ENCODE peak calls at places on chromosome 19, in seven cellular contexts. U is body of pancreas; V is CD8-positive, alpha-beta T cell; G is GM06990; N is breast epithelium; T is cardiac muscle cell; J is uterus. A is an unnamed sample. For H3K27me3, the result is how much of the 10 kb centered on the place peaks cover.

GRCh38 chr19:50770888-50771287 is 624 bp downstream of the GPR32 start:
- DNase-seq in T (no peak), U (no peak), N (no peak), V (no peak), J (no peak), G (no peak), A (no peak)

GRCh38 chr19:57888107-57888493 is 737 bp downstream of the ZNF814 start:
- DNase-seq in G (no peak), J (no peak), V (no peak), T (peak), N (no peak), U (no peak), A (no peak)

GRCh38 chr19:36151144-36152051 is 849 bp downstream of the COX7A1 start:
- DNase-seq in J (peak), U (peak), V (no peak), T (no peak), N (no peak), G (no peak), A (peak)

GRCh38 chr19:2607712-2608601 is 94.5 kb downstream of the GNG7 start:
- DNase-seq in V (peak), N (no peak), J (no peak), T (no peak), U (no peak), G (peak), A (peak)

GRCh38 chr19:36030264-36031148 is 2.2 kb downstream of the CLIP3 start:
- DNase-seq in G (no peak), T (no peak), J (no peak), U (no peak), N (no peak), V (no peak), A (no peak)

GRCh38 chr19:51123381-51124186 is 1.1 kb upstream of the SIGLEC9 start:
- DNase-seq in T (no peak), G (no peak), V (peak), J (no peak), U (no peak), N (no peak), A (peak)

GRCh38 chr19:35797663-35798062 is 15.0 kb downstream of the PRODH2 start:
- DNase-seq in V (no peak), U (no peak), J (no peak), G (no peak), N (no peak), T (peak), A (no peak)

GRCh38 chr19:28727133-28727834 is 485.7 kb downstream of the UQCRFS1 start:
- DNase-seq in J (no peak), U (peak), V (no peak), N (no peak), T (peak), G (peak), A (no peak)

GRCh38 chr19:2259331-2259730 is 3.1 kb upstream of the JSRP1 start:
- DNase-seq in G (no peak), T (no peak), U (no peak), N (no peak), V (no peak), J (no peak), A (no peak)

GRCh38 chr19:53977991-53978731 is 13.3 kb upstream of the CACNG6 start:
- DNase-seq in V (peak), N (no peak), T (peak), J (peak), U (no peak), G (no peak), A (no peak)

GRCh38 chr19:49497047-49497789 is 984 bp downstream of the RPS11 start:
- DNase-seq in V (peak), T (peak), U (no peak), J (no peak), N (no peak), G (no peak), A (no peak)

GRCh38 chr19:30158893-30159245 is 213.3 kb upstream of the ZNF536 start:
- DNase-seq in U (no peak), N (no peak), G (no peak), T (no peak), V (no peak), J (no peak), A (no peak)

GRCh38 chr19:46748325-46749109 is 2.3 kb upstream of the STRN4 start:
- DNase-seq in U (peak), G (no peak), J (no peak), T (peak), V (peak), N (no peak), A (peak)

GRCh38 chr19:43625918-43626579 is 6.6 kb upstream of the ZNF428 start:
- DNase-seq in N (no peak), G (no peak), J (no peak), V (no peak), U (no peak), T (peak), A (no peak)

DNA sequence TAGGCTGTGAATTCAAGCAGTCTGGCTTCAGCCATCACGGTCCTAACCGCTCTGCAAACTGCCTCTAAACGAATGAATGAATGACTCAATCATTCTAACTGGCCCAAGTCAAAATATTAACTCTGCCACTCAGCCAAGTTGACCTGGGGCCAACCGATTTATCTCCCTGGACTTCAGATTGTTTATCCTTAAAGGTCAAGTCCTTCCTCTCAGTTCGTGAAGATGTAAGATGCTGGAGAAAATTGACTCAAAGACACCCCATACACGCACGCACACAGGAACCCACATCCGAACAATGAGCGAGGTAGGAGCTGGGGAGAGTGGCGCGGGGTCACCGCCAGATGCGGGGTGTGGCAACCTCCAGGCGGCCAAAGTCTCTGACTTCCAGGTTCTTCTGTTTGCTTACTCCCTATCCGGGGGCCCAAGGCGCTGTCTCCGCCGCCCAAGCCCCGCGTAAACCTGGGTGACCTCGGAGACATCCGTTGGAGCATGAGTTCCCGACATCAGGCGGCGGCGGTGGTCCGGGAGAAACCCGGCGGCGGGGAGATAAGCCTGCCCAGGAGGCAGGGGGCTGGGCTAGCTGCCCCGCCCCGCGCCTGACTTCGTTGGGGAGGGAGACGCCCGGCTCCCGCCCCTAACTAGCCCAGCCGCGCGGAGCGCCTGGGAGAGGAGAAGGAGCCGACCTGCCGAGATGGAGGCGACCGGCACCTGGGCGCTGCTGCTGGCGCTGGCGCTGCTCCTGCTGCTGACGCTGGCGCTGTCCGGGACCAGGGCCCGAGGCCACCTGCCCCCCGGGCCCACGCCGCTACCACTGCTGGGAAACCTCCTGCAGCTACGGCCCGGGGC is at the start of gene CYP2S1:
- DNase-seq in N (no peak), T (peak), G (no peak), V (no peak), J (no peak), U (no peak), A (no peak)
- H3K27me3 ChIP-seq in N (under half), T (under half), G (under half), V (under half), J (under half), U (under half), A (half or more)

GRCh38 chr19:12788682-12789097 is 2.6 kb upstream of the JUNB start:
- DNase-seq in G (peak), N (no peak), V (no peak), T (peak), U (peak), J (peak), A (peak)
- TF ChIP-seq CTCF in G (peak), N (no peak), V (no peak), T (no peak), U (no peak), J (no peak), A (no peak)

DNA sequence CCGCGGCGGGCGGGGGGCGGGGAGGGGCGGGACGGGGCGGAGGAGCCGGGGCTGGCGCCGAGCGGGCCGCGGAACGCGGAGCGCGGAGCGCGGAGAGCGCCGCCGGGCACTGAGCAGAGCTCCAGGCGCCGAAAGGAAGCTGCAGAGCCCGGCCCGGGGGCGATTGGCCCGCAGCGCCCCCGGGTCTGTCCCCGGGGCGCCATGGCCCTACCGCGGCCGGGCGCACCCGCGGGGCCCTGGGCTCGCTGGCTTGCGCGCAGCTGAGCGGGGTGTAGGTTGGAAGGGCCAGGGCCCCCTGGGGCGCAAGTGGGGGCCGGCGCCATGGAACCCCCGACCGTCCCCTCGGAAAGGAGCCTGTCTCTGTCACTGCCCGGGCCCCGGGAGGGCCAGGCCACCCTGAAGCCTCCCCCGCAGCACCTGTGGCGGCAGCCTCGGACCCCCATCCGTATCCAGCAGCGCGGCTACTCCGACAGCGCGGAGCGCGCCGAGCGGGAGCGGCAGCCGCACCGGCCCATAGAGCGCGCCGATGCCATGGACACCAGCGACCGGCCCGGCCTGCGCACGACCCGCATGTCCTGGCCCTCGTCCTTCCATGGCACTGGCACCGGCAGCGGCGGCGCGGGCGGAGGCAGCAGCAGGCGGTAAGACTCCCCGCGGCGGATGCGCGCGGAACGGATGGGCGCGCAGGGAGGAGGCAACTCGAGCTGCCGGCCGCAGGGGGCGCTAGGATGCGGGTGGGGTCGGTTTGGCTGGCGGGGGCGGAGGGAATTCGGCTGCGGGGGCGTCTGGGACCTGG is at the start of gene PDE4A:
- DNase-seq in N (no peak), G (peak), J (no peak), V (no peak), T (peak), U (no peak), A (no peak)
- H3K27me3 ChIP-seq in N (under half), G (under half), J (under half), V (under half), T (half or more), U (under half), A (under half)

GRCh38 chr19:4210166-4210731 is 19.1 kb upstream of the EBI3 start:
- DNase-seq in N (no peak), T (no peak), G (no peak), V (no peak), U (no peak), J (no peak), A (no peak)

GRCh38 chr19:4206818-4207484 is 22.4 kb upstream of the EBI3 start:
- DNase-seq in J (no peak), U (no peak), G (no peak), V (no peak), N (no peak), T (no peak), A (no peak)

GRCh38 chr19:4213116-4213515 is 16.2 kb upstream of the EBI3 start:
- DNase-seq in J (no peak), T (no peak), U (no peak), G (no peak), V (no peak), N (no peak), A (no peak)

GRCh38 chr19:4208385-4209094 is 20.8 kb upstream of the EBI3 start:
- DNase-seq in V (no peak), T (no peak), G (no peak), N (no peak), J (no peak), U (no peak), A (no peak)
- TF ChIP-seq CTCF in V (no peak), T (peak), G (peak), N (no peak), J (no peak), U (no peak), A (no peak)

GRCh38 chr19:4215807-4216206 is 13.5 kb upstream of the EBI3 start:
- DNase-seq in N (no peak), G (no peak), V (no peak), J (no peak), U (no peak), T (no peak), A (no peak)
- H3K27me3 ChIP-seq in N (under half), G (under half), V (under half), J (under half), U (under half), T (under half), A (under half)